ENCODE peak calls at places on chromosome 10, in six cellular contexts. U is H54, E is NCI-H2081, G is C1 segment of cervical spinal cord, R is cardiac fibroblast, V is HTR-8/SVneo. K is an unnamed sample.
A peak's percentile ranks its signal among the peaks of the same experiment; 100 is the strongest.

GRCh38 chr10:124446830-124447740 is 2.8 kb downstream of the NKX1-2 start:
- DNase-seq in U (no peak), E (no peak), G (no peak), R (no peak), V (no peak), K (no peak)

GRCh38 chr10:101495324-101495925 is 92.6 kb downstream of the POLL start:
- DNase-seq in U (no peak), E (peak; percentile 36), G (no peak), R (peak; percentile 26), V (peak; percentile 11), K (no peak)

GRCh38 chr10:31318854-31319601 is at the start of gene ZEB1:
- DNase-seq in U (peak; percentile 40), E (peak; percentile 91), G (peak; percentile 37), R (peak; percentile 96), V (peak; percentile 81), K (peak; percentile 72)

GRCh38 chr10:72335394-72336258 is 19.1 kb downstream of the DNAJB12 start:
- DNase-seq in U (no peak), E (no peak), G (no peak), R (peak; percentile 93), V (no peak), K (no peak)

GRCh38 chr10:132733926-132734325 is 52.0 kb downstream of the NKX6-2 start:
- DNase-seq in U (no peak), E (no peak), G (no peak), R (no peak), V (no peak), K (no peak)

GRCh38 chr10:43076876-43077420 is at the start of gene RET:
- DNase-seq in U (no peak), E (no peak), G (no peak), R (no peak), V (no peak), K (no peak)

GRCh38 chr10:132904169-132904813 is 38.1 kb downstream of the CFAP46 start:
- DNase-seq in U (peak; percentile 64), E (peak; percentile 47), G (no peak), R (peak; percentile 43), V (peak; percentile 57), K (no peak)

GRCh38 chr10:103872137-103872933 is 17.0 kb upstream of the SH3PXD2A start:
- DNase-seq in U (no peak), E (no peak), G (no peak), R (no peak), V (no peak), K (no peak)

GRCh38 chr10:24552346-24553016 is 171.2 kb downstream of the ARHGAP21 start:
- DNase-seq in U (peak; percentile 25), E (no peak), G (no peak), R (no peak), V (no peak), K (no peak)